ENCODE peak calls at places on chromosomes 6 and 20, in five cellular contexts. Z is GM10248; S is RPMI7951; U is effector CD8-positive, alpha-beta T cell; E is right atrium auricular region. I is an unnamed sample.

GRCh38 chr6:90536516-90536915 is 50.4 kb downstream of the MAP3K7 start:
- DNase-seq in Z (no peak), S (no peak), U (no peak), E (no peak), I (no peak)

GRCh38 chr6:49072885-49073620 is 390.0 kb downstream of the MMUT start:
- DNase-seq in Z (no peak), S (no peak), U (no peak), E (no peak), I (no peak)

GRCh38 chr20:37775200-37775599 is 81.4 kb downstream of the CTNNBL1 start:
- DNase-seq in Z (no peak), S (no peak), U (no peak), E (no peak), I (no peak)

GRCh38 chr20:48723308-48724264 is 104.2 kb downstream of the PREX1 start:
- DNase-seq in Z (no peak), S (no peak), U (no peak), E (peak), I (no peak)

GRCh38 chr6:74277749-74278148 is 581.7 kb downstream of the CD109 start:
- DNase-seq in Z (no peak), S (peak), U (no peak), E (no peak), I (no peak)

GRCh38 chr6:11714116-11714797 is 64.3 kb downstream of the ADTRP start:
- DNase-seq in Z (peak), S (no peak), U (no peak), E (no peak), I (no peak)

GRCh38 chr6:55208469-55208868 is 34.2 kb downstream of the HCRTR2 start:
- DNase-seq in Z (no peak), S (no peak), U (no peak), E (no peak), I (no peak)

GRCh38 chr6:38188677-38189335 is 369.3 kb downstream of the ZFAND3 start:
- DNase-seq in Z (no peak), S (no peak), U (no peak), E (no peak), I (no peak)

GRCh38 chr6:47967843-47968242 is 143.2 kb downstream of the PTCHD4 start:
- DNase-seq in Z (no peak), S (no peak), U (no peak), E (no peak), I (no peak)

GRCh38 chr20:14507711-14508110 is 170.3 kb upstream of the FLRT3 start:
- DNase-seq in Z (no peak), S (no peak), U (no peak), E (no peak), I (no peak)

GRCh38 chr20:35135867-35136586 is 11.1 kb downstream of the EDEM2 start:
- DNase-seq in Z (no peak), S (peak), U (no peak), E (peak), I (no peak)

GRCh38 chr20:32685541-32686529 is 12.1 kb upstream of the C20orf203 start:
- DNase-seq in Z (no peak), S (peak), U (no peak), E (no peak), I (no peak)

GRCh38 chr20:48697845-48698491 is 129.8 kb downstream of the PREX1 start:
- DNase-seq in Z (no peak), S (peak), U (no peak), E (no peak), I (peak)

GRCh38 chr6:54813901-54814300 is 32.7 kb upstream of the FAM83B start:
- DNase-seq in Z (no peak), S (no peak), U (no peak), E (no peak), I (peak)

GRCh38 chr20:11159728-11160127 is 485.9 kb upstream of the JAG1 start:
- DNase-seq in Z (no peak), S (peak), U (no peak), E (no peak), I (no peak)

GRCh38 chr6:63943826-63944225 is 308.2 kb downstream of the PHF3 start:
- DNase-seq in Z (no peak), S (no peak), U (no peak), E (no peak), I (no peak)

GRCh38 chr6:33118525-33119123 is 42.8 kb downstream of the HLA-DPB1 start:
- DNase-seq in Z (peak), S (peak), U (no peak), E (no peak), I (peak)

GRCh38 chr6:83696674-83697073 is 12.2 kb downstream of the SNAP91 start:
- DNase-seq in Z (no peak), S (no peak), U (no peak), E (no peak), I (no peak)

GRCh38 chr6:106591111-106591825 is 38.0 kb downstream of the RTN4IP1 start:
- DNase-seq in Z (no peak), S (peak), U (no peak), E (no peak), I (peak)

GRCh38 chr6:1087112-1087843 is 224.6 kb upstream of the FOXQ1 start:
- DNase-seq in Z (no peak), S (no peak), U (no peak), E (no peak), I (no peak)

GRCh38 chr20:62656205-62656918 is 14.1 kb downstream of the SLCO4A1 start:
- DNase-seq in Z (no peak), S (no peak), U (no peak), E (no peak), I (no peak)

GRCh38 chr20:17530716-17531536 is at the start of gene BFSP1:
- DNase-seq in Z (peak), S (peak), U (no peak), E (no peak), I (no peak)

GRCh38 chr6:154508573-154509375 is 1.7 kb downstream of the CNKSR3 start:
- DNase-seq in Z (no peak), S (no peak), U (no peak), E (no peak), I (no peak)

GRCh38 chr20:20465259-20465658 is 97.4 kb downstream of the INSM1 start:
- DNase-seq in Z (no peak), S (peak), U (no peak), E (no peak), I (no peak)

GRCh38 chr20:36135159-36135558 is 19.4 kb upstream of the EPB41L1 start:
- DNase-seq in Z (no peak), S (no peak), U (no peak), E (no peak), I (no peak)

GRCh38 chr6:106702451-106703110 is 73.2 kb downstream of the QRSL1 start:
- DNase-seq in Z (peak), S (no peak), U (no peak), E (no peak), I (no peak)

GRCh38 chr6:766625-767024 is 73.7 kb upstream of the EXOC2 start:
- DNase-seq in Z (no peak), S (peak), U (no peak), E (no peak), I (no peak)

GRCh38 chr6:151914475-151914874 is 107.0 kb downstream of the ESR1 start:
- DNase-seq in Z (no peak), S (peak), U (no peak), E (no peak), I (no peak)